ENCODE peak calls at places on chromosomes 6 and 20, in ten cellular contexts. U is upper lobe of right lung, T is RWPE2, J is GM23338, O is left ventricle myocardium inferior, L is ovary, Y is tibial artery, N is heart right ventricle, G is Peyer's patch, E is IMR-90. X is an unnamed sample.

GRCh38 chr20:51400051-51400926 is 142.2 kb downstream of the NFATC2 start:
- DNase-seq in U (peak), T (no peak), J (no peak), O (no peak), L (no peak), Y (no peak), N (no peak), G (peak), E (no peak), X (no peak)

GRCh38 chr20:21796059-21796458 is 90.6 kb downstream of the PAX1 start:
- DNase-seq in U (no peak), T (no peak), J (peak), O (no peak), L (no peak), Y (no peak), N (no peak), G (no peak), E (no peak), X (no peak)

GRCh38 chr6:89375427-89375868 is 22.9 kb upstream of the UBE2J1 start:
- DNase-seq in U (peak), T (no peak), J (peak), O (peak), L (no peak), Y (no peak), N (peak), G (peak), E (no peak), X (no peak)

GRCh38 chr6:13494137-13494536 is 6.7 kb upstream of the GFOD1 start:
- DNase-seq in U (no peak), T (no peak), J (no peak), O (no peak), L (no peak), Y (no peak), N (no peak), G (no peak), E (no peak), X (no peak)

GRCh38 chr6:45326698-45327417 is 1.3 kb upstream of the RUNX2 start:
- DNase-seq in U (no peak), T (no peak), J (peak), O (no peak), L (no peak), Y (no peak), N (no peak), G (no peak), E (no peak), X (no peak)

GRCh38 chr6:22219916-22220315 is 76.9 kb downstream of the PRL start:
- DNase-seq in U (no peak), T (no peak), J (no peak), O (no peak), L (no peak), Y (no peak), N (no peak), G (no peak), E (peak), X (no peak)

GRCh38 chr20:32680544-32681174 is 6.9 kb upstream of the C20orf203 start:
- DNase-seq in U (no peak), T (no peak), J (peak), O (no peak), L (no peak), Y (no peak), N (no peak), G (no peak), E (no peak), X (no peak)

GRCh38 chr20:39993737-39994136 is 695.3 kb downstream of the MAFB start:
- DNase-seq in U (no peak), T (no peak), J (no peak), O (peak), L (no peak), Y (no peak), N (peak), G (no peak), E (no peak), X (no peak)

GRCh38 chr20:32634041-32634805 is 39.5 kb downstream of the C20orf203 start:
- DNase-seq in U (no peak), T (no peak), J (peak), O (no peak), L (no peak), Y (no peak), N (no peak), G (no peak), E (peak), X (no peak)

GRCh38 chr6:30601436-30601814 is 15.6 kb downstream of the PPP1R10 start:
- DNase-seq in U (no peak), T (no peak), J (no peak), O (no peak), L (no peak), Y (no peak), N (no peak), G (no peak), E (no peak), X (no peak)

GRCh38 chr6:30599625-30600324 is 17.3 kb downstream of the PPP1R10 start:
- DNase-seq in U (peak), T (no peak), J (no peak), O (no peak), L (no peak), Y (no peak), N (no peak), G (no peak), E (no peak), X (no peak)

GRCh38 chr6:30601815-30602641 is 15.0 kb downstream of the PPP1R10 start:
- DNase-seq in U (no peak), T (no peak), J (no peak), O (no peak), L (no peak), Y (no peak), N (no peak), G (no peak), E (no peak), X (no peak)

GRCh38 chr6:30600576-30600975 is 16.5 kb downstream of the PPP1R10 start:
- DNase-seq in U (peak), T (no peak), J (no peak), O (peak), L (peak), Y (no peak), N (peak), G (no peak), E (no peak), X (no peak)

DNA sequence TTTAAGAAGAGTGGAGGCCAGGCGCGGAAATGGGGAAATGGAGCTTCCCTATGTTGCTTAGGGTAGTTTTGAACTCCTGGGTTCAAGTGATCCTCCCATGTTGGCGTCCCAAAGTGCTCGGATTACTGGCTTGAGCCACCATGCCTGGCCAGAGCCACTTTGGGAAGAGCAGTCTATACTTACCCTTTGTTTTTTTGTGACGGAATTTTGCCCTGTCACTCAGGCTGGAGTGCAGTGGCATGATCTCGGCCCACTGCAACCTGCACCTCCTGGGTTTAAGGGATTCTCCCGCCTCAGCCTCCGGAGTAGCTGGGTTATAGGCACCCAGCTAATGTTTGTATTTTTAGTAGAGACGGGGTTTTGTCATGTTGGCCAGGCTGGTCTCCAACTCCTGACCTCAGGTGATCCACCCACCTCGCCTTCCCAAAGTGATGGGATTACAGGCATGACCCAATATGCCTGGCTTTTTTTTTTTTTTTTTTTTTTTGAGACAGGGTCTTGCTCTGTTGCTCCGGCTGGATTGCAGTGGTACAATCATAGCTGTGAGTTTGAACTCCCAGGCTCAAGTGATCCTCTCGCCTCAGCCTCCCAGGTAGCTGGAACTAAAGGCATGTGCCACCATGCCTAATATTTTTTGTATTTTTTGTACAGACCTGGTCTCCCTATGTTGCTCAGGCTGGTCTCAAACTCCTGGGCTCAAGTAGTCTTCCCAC is 18.0 kb downstream of the PPP1R10 start:
- DNase-seq in U (peak), T (no peak), J (no peak), O (no peak), L (no peak), Y (no peak), N (no peak), G (no peak), E (no peak), X (no peak)
- H3K27ac ChIP-seq in U (no peak), T (no peak), J (peak), O (peak), L (no peak), Y (no peak), N (no peak), G (no peak), E (no peak), X (no peak)

DNA sequence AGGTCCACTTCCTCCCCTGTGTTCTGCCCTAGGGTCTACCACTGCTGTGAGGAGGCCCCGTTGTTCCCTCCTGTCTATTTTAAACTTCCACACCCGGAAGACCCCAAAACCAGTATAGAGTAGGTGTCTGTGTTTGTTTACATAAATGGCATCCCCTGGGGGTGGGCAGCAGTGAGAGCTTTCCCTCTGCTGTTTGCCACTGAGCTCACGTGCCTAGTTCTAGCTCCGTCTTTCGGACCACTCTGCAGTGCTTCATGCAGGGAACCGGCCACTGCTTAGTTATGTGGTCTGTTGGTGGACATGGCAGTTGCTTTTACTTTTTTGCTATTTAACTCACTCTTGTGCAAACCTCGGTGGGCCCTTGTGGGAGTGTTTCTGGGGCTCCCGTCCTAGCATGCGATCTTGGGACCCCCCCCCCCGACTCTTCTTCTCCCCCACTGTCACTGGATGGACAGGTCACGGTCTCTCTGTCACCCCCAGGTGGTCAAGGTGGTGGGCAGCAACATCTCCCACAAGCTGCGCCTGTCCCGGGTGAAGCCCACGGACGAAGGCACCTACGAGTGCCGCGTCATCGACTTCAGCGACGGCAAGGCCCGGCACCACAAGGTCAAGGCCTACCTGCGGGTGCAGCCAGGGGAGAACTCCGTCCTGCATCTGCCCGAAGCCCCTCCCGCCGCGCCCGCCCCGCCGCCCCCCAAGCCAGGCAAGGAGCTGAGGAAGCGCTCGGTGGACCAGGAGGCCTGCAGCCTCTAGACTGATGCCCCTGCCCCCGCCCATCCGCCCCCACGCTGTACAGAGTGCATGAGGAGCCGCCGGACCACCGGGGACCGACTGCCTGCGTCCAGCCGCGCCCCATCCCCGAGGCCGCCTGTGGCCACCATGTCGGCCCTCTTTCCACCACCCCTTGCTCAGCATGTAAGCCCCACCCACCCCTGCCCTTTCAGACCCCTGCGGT is 40.9 kb downstream of the VSTM2L start:
- DNase-seq in U (peak), T (peak), J (peak), O (no peak), L (no peak), Y (no peak), N (no peak), G (peak), E (no peak), X (no peak)
- TF ChIP-seq CTCF in U (no peak), T (no peak), J (peak), O (no peak), L (no peak), Y (no peak), N (no peak), G (no peak), E (no peak), X (no peak)

GRCh38 chr6:35522660-35523658 is 10.3 kb upstream of the TULP1 start:
- DNase-seq in U (peak), T (peak), J (peak), O (peak), L (peak), Y (peak), N (peak), G (peak), E (peak), X (no peak)
- H3K4me3 ChIP-seq in U (peak), T (no peak), J (peak), O (peak), L (peak), Y (peak), N (no peak), G (peak), E (no peak), X (peak)

GRCh38 chr6:85405175-85405852 is 44.6 kb upstream of the NT5E start:
- DNase-seq in U (no peak), T (no peak), J (no peak), O (no peak), L (no peak), Y (no peak), N (no peak), G (peak), E (peak), X (no peak)

GRCh38 chr6:85402922-85403321 is 47.0 kb upstream of the NT5E start:
- DNase-seq in U (no peak), T (no peak), J (no peak), O (no peak), L (no peak), Y (no peak), N (no peak), G (no peak), E (no peak), X (no peak)

GRCh38 chr6:85405853-85406198 is 44.1 kb upstream of the NT5E start:
- DNase-seq in U (no peak), T (no peak), J (no peak), O (no peak), L (no peak), Y (no peak), N (no peak), G (no peak), E (no peak), X (no peak)

GRCh38 chr6:85403331-85404015 is 46.4 kb upstream of the NT5E start:
- DNase-seq in U (no peak), T (no peak), J (peak), O (no peak), L (no peak), Y (no peak), N (no peak), G (no peak), E (peak), X (no peak)

DNA sequence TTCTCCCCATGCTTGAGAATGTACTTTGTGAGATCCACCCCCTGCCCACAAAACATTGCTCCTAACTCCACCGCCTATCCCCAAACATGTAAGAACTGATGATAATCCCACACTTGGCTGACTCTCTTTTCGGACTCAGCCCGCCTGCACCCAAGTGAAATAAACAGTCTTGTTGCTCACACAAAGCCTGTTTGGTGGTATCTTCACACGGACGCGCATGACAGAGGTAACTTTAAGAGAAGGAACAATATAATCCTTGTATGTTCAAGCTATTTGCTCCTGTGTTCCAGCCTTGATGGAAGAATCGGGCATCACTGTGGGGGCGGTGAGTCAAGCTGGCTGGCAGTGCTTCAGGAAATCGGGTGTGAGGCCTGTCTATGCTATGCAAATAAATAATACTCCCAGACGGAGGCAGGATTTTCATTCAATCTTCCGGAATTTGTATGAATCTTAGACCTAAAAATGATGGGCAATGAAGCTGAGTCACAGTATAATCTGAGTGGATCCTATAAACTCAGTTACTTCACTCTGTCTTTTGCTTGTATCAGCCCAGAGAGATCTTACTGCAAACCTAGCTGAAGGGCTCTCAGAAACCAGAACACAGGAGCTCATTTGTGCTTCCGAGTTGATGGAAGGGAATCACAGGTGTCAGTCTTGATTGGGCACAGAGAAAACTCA is 45.2 kb upstream of the NT5E start:
- DNase-seq in U (no peak), T (peak), J (no peak), O (no peak), L (no peak), Y (no peak), N (no peak), G (no peak), E (peak), X (no peak)
- H3K27ac ChIP-seq in U (peak), T (peak), J (no peak), O (peak), L (no peak), Y (peak), N (peak), G (peak), E (peak), X (no peak)

DNA sequence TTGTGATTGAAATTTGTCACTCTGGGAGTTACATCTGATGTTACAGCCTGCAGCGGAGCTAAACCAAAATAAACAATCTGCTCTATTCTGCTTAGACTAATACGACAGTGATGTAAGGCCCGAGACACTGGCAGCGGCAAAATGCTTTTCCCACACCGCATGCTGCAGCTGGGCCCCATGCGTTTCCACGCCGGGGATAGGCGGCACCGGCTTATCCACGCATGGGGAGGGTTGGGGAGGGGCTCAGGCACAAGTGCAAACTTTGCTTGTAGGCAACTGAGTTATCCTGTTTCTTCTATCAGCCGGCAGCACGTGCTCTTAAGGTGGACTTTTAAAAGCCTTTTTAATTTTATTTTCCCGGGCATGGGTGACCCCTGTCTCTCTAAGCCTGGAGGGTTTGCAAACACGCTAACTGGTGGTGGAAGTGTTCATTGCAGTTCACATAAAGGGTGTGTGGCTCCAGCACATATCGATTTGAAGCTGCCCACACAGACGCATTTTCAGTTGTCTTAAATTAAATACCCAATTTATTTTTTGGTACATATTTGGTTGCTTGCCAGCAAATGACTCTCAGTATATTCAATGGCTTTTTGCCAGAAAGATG is 561.7 kb upstream of the AGPAT4 start:
- DNase-seq in U (no peak), T (no peak), J (peak), O (no peak), L (no peak), Y (no peak), N (no peak), G (no peak), E (no peak), X (no peak)
- TF ChIP-seq CTCF in U (no peak), T (no peak), J (no peak), O (no peak), L (no peak), Y (no peak), N (no peak), G (no peak), E (no peak), X (no peak)

DNA sequence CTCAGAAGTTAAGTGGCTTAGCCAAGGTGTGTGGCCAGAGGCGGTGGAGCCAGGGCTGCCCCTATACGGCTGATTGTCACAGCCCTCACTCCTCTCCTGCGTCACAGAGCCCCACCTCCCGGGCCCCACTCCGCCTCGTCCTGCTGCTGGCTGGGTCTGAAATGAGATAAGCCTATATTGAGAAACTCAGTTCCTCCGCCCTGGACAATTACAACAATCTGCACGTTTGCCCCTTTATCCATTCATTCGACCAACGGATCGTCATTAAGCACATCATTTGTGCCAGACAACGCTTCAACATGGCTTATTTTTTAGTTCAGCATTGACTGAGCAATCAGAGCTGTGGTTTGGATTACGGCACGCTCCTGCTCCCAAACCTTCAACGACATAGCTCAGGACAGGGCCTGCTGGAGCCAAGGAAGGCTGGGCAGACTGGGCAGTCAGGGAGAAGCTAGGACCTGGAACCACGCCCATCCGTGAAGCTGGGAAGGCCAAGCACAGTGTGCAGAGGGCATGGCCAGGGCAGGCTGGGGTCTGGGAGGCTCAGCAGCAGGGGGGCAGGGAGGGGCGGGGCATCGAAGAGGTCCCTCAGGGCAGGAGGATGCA is 16.6 kb upstream of the EZR start:
- DNase-seq in U (peak), T (no peak), J (no peak), O (peak), L (peak), Y (no peak), N (peak), G (peak), E (peak), X (no peak)
- H3K4me3 ChIP-seq in U (peak), T (no peak), J (no peak), O (peak), L (no peak), Y (no peak), N (no peak), G (no peak), E (no peak), X (peak)

GRCh38 chr6:68279793-68280557 is 355.1 kb upstream of the ADGRB3 start:
- DNase-seq in U (no peak), T (peak), J (no peak), O (no peak), L (no peak), Y (no peak), N (no peak), G (no peak), E (no peak), X (no peak)

DNA sequence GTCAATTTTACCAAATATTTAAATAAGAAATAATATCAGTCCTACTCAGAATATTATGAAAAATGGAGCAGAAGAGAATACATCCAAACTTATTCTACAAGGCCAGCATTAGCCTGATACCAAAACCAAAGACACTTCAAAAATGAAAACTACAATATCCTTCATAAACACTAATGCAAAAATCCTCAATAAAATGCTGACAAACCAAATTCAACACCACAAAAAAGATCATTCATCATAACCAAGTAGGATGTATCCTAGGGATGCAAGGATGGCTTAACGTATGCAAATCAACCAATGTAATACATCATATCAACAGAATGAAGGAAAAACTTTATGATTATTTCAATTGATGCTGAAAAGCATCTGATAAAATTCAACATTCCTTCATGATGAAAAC is 352.4 kb upstream of the ADGRB3 start:
- DNase-seq in U (no peak), T (no peak), J (no peak), O (no peak), L (no peak), Y (no peak), N (no peak), G (no peak), E (no peak), X (no peak)
- H3K27ac ChIP-seq in U (no peak), T (no peak), J (no peak), O (no peak), L (no peak), Y (no peak), N (no peak), G (no peak), E (no peak), X (no peak)

X was measured in coronary artery.